ENCODE peak calls at places on chromosomes 16 and 17, in ten cellular contexts. W is SK-N-MC; R is NCI-H510A; O is activated CD8-positive, alpha-beta T cell treated with anti-CD3 and anti-CD28 coated beads, Interleukin-2, amount 10 ng/mL, durations not matched to agents 7 days and 5 days; G is esophagus muscularis mucosa; U is stimulated activated naive CD4-positive, alpha-beta T cell; F is CD4-positive, CD25-positive, alpha-beta regulatory T cell; Z is body of pancreas; E is T-helper 9 cell; V is lower leg skin. C is an unnamed sample.

GRCh38 chr16:68279726-68280125 is 15.4 kb downstream of the SLC7A6 start:
- DNase-seq in W (no peak), R (no peak), O (no peak), G (no peak), U (no peak), F (no peak), Z (no peak), E (no peak), V (no peak), C (no peak)

GRCh38 chr17:8393470-8394231 is 4.0 kb downstream of the RNF222 start:
- DNase-seq in W (no peak), R (no peak), O (peak), G (peak), U (peak), F (peak), Z (no peak), E (peak), V (peak), C (no peak)

GRCh38 chr17:2056221-2057129 is 1.6 kb downstream of the HIC1 start:
- DNase-seq in W (no peak), R (no peak), O (peak), G (peak), U (peak), F (peak), Z (peak), E (peak), V (no peak), C (no peak)

GRCh38 chr17:8001976-8002645 is at the start of gene GUCY2D:
- DNase-seq in W (no peak), R (no peak), O (no peak), G (no peak), U (no peak), F (no peak), Z (no peak), E (no peak), V (peak), C (no peak)

GRCh38 chr16:77582956-77583355 is 139.4 kb upstream of the NUDT7 start:
- DNase-seq in W (no peak), R (no peak), O (no peak), G (no peak), U (no peak), F (no peak), Z (no peak), E (no peak), V (no peak), C (no peak)

GRCh38 chr16:72646615-72647014 is 401.3 kb downstream of the ZFHX3 start:
- DNase-seq in W (no peak), R (no peak), O (no peak), G (no peak), U (no peak), F (no peak), Z (no peak), E (no peak), V (no peak), C (no peak)

GRCh38 chr17:47231334-47231733 is 22.2 kb downstream of the MYL4 start:
- DNase-seq in W (no peak), R (no peak), O (no peak), G (no peak), U (no peak), F (no peak), Z (no peak), E (no peak), V (no peak), C (no peak)

GRCh38 chr16:79497951-79498350 is 102.6 kb downstream of the MAF start:
- DNase-seq in W (no peak), R (no peak), O (no peak), G (no peak), U (no peak), F (no peak), Z (no peak), E (no peak), V (no peak), C (no peak)

GRCh38 chr17:11996722-11997146 is 541 bp downstream of the ZNF18 start:
- DNase-seq in W (no peak), R (no peak), O (peak), G (peak), U (peak), F (no peak), Z (peak), E (peak), V (no peak), C (no peak)

GRCh38 chr17:17942846-17943245 is 29.4 kb downstream of the TOM1L2 start:
- DNase-seq in W (no peak), R (no peak), O (no peak), G (no peak), U (no peak), F (no peak), Z (no peak), E (no peak), V (no peak), C (no peak)

GRCh38 chr17:67602974-67603373 is 114.8 kb upstream of the NOL11 start:
- DNase-seq in W (no peak), R (peak), O (peak), G (no peak), U (peak), F (peak), Z (peak), E (peak), V (peak), C (peak)

C was measured in DMS153.